ENCODE peak calls at places on chromosomes 12 and 14, in eight cellular contexts. C is WERI-Rb-1, Y is fibroblast of lung, Z is chondrocyte, N is Calu3, L is tibial artery, R is nephron progenitor cell, P is choroid plexus epithelial cell. Q is an unnamed sample.

GRCh38 chr12:113407931-113408585 is 4.4 kb upstream of the SDS start:
- DNase-seq in C (no peak), Y (peak; percentile 64), Z (no peak), N (no peak), L (no peak), R (no peak), P (peak; percentile 63), Q (no peak)

GRCh38 chr14:26766726-26767125 is 168.9 kb upstream of the NOVA1 start:
- DNase-seq in C (no peak), Y (no peak), Z (no peak), N (no peak), L (no peak), R (no peak), P (no peak), Q (no peak)

GRCh38 chr14:69658664-69659261 is 47.4 kb downstream of the SUSD6 start:
- DNase-seq in C (no peak), Y (peak; percentile 85), Z (no peak), N (peak; percentile 45), L (no peak), R (no peak), P (peak; percentile 57), Q (no peak)

GRCh38 chr14:100106260-100106659 is 41.0 kb downstream of the EVL start:
- DNase-seq in C (no peak), Y (no peak), Z (no peak), N (no peak), L (peak; percentile 23), R (no peak), P (no peak), Q (no peak)

GRCh38 chr12:128818065-128819022 is 5.4 kb downstream of the SLC15A4 start:
- DNase-seq in C (no peak), Y (peak; percentile 85), Z (no peak), N (peak; percentile 32), L (no peak), R (no peak), P (peak; percentile 50), Q (no peak)

GRCh38 chr12:65911321-65911720 is 87.0 kb downstream of the HMGA2 start:
- DNase-seq in C (peak; percentile 53), Y (peak; percentile 34), Z (no peak), N (peak; percentile 71), L (no peak), R (no peak), P (peak; percentile 80), Q (no peak)

GRCh38 chr12:88723219-88723618 is 142.9 kb upstream of the KITLG start:
- DNase-seq in C (no peak), Y (peak; percentile 23), Z (no peak), N (no peak), L (no peak), R (no peak), P (peak; percentile 52), Q (no peak)

GRCh38 chr12:29943683-29944082 is 159.9 kb upstream of the TMTC1 start:
- DNase-seq in C (no peak), Y (peak; percentile 21), Z (no peak), N (no peak), L (no peak), R (no peak), P (peak; percentile 55), Q (no peak)

GRCh38 chr12:54082402-54082892 is 28.8 kb downstream of the HOXC4 start:
- DNase-seq in C (peak; percentile 78), Y (peak; percentile 14), Z (no peak), N (peak; percentile 38), L (no peak), R (peak; percentile 78), P (peak; percentile 3), Q (no peak)

GRCh38 chr12:67161322-67161918 is 107.7 kb upstream of the CAND1 start:
- DNase-seq in C (peak; percentile 49), Y (peak; percentile 29), Z (no peak), N (peak; percentile 59), L (no peak), R (peak; percentile 25), P (peak; percentile 73), Q (peak; percentile 37)

GRCh38 chr14:105842105-105842504 is 315.7 kb downstream of the TMEM121 start:
- DNase-seq in C (no peak), Y (no peak), Z (no peak), N (no peak), L (no peak), R (no peak), P (no peak), Q (no peak)

GRCh38 chr12:122062832-122063690 is 15.5 kb upstream of the MLXIP start:
- DNase-seq in C (no peak), Y (peak; percentile 61), Z (no peak), N (peak; percentile 65), L (peak; percentile 86), R (peak; percentile 45), P (peak; percentile 77), Q (no peak)

GRCh38 chr14:104091061-104091926 is 5.8 kb downstream of the ASPG start:
- DNase-seq in C (no peak), Y (no peak), Z (peak; percentile 75), N (no peak), L (no peak), R (no peak), P (no peak), Q (peak; percentile 22)

GRCh38 chr14:64053694-64054669 is 201.2 kb downstream of the SYNE2 start:
- DNase-seq in C (no peak), Y (peak; percentile 12), Z (no peak), N (no peak), L (peak; percentile 66), R (no peak), P (peak; percentile 37), Q (no peak)

GRCh38 chr12:111636209-111636928 is 37.3 kb upstream of the ATXN2 start:
- DNase-seq in C (no peak), Y (peak; percentile 82), Z (no peak), N (no peak), L (peak; percentile 83), R (peak; percentile 61), P (peak; percentile 70), Q (peak; percentile 29)

GRCh38 chr12:1611775-1612174 is 17.3 kb upstream of the WNT5B start:
- DNase-seq in C (no peak), Y (peak; percentile 93), Z (no peak), N (no peak), L (no peak), R (no peak), P (peak; percentile 97), Q (no peak)

GRCh38 chr12:144650-145284 is 69.2 kb downstream of the SLC6A12 start:
- DNase-seq in C (no peak), Y (no peak), Z (no peak), N (peak; percentile 6), L (no peak), R (no peak), P (no peak), Q (no peak)

GRCh38 chr12:124938606-124939427 is 24.4 kb upstream of the UBC start:
- DNase-seq in C (peak; percentile 83), Y (peak; percentile 86), Z (peak; percentile 38), N (peak; percentile 79), L (peak; percentile 86), R (peak; percentile 59), P (peak; percentile 95), Q (peak; percentile 54)

GRCh38 chr14:32633214-32633864 is 304.2 kb downstream of the AKAP6 start:
- DNase-seq in C (peak; percentile 9), Y (no peak), Z (no peak), N (no peak), L (no peak), R (no peak), P (no peak), Q (no peak)

GRCh38 chr12:113961921-113962710 is 4.0 kb downstream of the RBM19 start:
- DNase-seq in C (no peak), Y (peak; percentile 12), Z (no peak), N (no peak), L (no peak), R (no peak), P (peak; percentile 69), Q (no peak)

GRCh38 chr12:104653730-104654328 is 197.1 kb downstream of the CHST11 start:
- DNase-seq in C (peak; percentile 36), Y (no peak), Z (no peak), N (peak; percentile 49), L (no peak), R (no peak), P (no peak), Q (no peak)

GRCh38 chr12:47378222-47378582 is 298.4 kb upstream of the AMIGO2 start:
- DNase-seq in C (no peak), Y (no peak), Z (no peak), N (no peak), L (no peak), R (no peak), P (peak; percentile 68), Q (no peak)
- TF ChIP-seq CTCF in C (no peak), Y (no peak), Z (no peak), N (no peak), L (no peak), R (no peak), P (no peak), Q (no peak)

DNA sequence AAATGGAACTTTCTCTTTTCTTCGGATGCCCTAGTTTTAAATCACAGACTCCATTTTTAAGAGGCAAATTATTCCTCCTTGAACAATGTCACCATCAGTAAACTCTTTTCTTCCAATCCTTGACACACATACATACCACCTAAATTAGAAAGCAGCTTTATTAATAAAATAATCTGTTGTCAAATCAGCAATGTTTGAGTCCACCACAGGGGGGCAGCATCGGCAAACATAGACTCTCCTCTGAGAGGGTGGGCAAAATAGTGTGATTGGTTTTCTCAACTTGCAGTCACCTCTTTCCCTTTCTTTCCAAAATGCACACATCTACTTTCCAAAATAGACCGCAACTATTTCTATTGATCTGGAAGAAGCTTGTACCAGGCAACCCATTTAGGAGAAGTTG is 438.4 kb upstream of the OR4E1 start:
- DNase-seq in C (peak; percentile 7), Y (no peak), Z (no peak), N (peak; percentile 49), L (no peak), R (peak; percentile 65), P (peak; percentile 6), Q (peak; percentile 68)
- TF ChIP-seq CTCF in C (peak; percentile 54), Y (peak; percentile 35), Z (peak; percentile 75), N (peak; percentile 56), L (no peak), R (peak; percentile 54), P (peak; percentile 56), Q (peak; percentile 83)

GRCh38 chr12:96094201-96094600 is 58.8 kb upstream of the LTA4H start:
- DNase-seq in C (no peak), Y (peak; percentile 19), Z (no peak), N (peak; percentile 38), L (no peak), R (no peak), P (peak; percentile 61), Q (peak; percentile 28)

GRCh38 chr12:96093543-96094196 is 58.3 kb upstream of the LTA4H start:
- DNase-seq in C (no peak), Y (no peak), Z (no peak), N (no peak), L (no peak), R (no peak), P (no peak), Q (no peak)

DNA sequence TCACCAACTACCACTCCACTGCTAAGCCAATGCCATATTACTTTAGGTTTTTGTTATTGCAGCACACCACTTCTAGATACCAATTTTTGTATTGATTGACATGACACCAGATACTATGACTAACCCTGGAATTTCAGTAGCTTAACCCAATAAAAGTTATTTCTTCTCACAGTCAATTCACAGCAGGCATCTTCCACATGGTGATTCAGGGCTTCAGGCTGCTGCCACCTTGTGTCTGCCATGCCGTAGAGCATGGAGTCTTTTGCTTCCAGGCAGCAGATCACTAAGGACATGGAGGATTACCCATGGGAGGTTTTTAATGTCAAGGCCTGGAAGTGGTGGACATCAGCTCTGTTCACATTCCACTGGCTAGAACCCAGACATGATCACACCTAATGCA is 56.4 kb upstream of the LTA4H start:
- DNase-seq in C (peak; percentile 38), Y (no peak), Z (no peak), N (no peak), L (no peak), R (no peak), P (peak; percentile 20), Q (no peak)
- TF ChIP-seq CTCF in C (peak; percentile 61), Y (no peak), Z (no peak), N (no peak), L (no peak), R (no peak), P (peak; percentile 32), Q (no peak)

GRCh38 chr12:6288235-6288634 is 22.2 kb upstream of the PLEKHG6 start:
- DNase-seq in C (no peak), Y (peak; percentile 69), Z (no peak), N (no peak), L (no peak), R (no peak), P (peak; percentile 74), Q (no peak)
- TF ChIP-seq CTCF in C (no peak), Y (no peak), Z (peak; percentile 39), N (no peak), L (no peak), R (no peak), P (peak; percentile 10), Q (no peak)

Q was measured in glutamatergic neuron.